ENCODE peak calls at places on chromosomes 3 and 15, in five cellular contexts. One of them, this sample, is unnamed.

GRCh38 chr15:32096867-32097266 is 66.6 kb downstream of the CHRNA7 start:
- DNase-seq in A549: no peak
- DNase-seq in GM12878: no peak
- DNase-seq in ovary: no peak
- DNase-seq in K562: no peak
- DNase-seq in this sample: no peak

GRCh38 chr3:29605845-29606244 is 325.0 kb downstream of the RBMS3 start:
- DNase-seq in A549: no peak
- DNase-seq in GM12878: no peak
- DNase-seq in ovary: no peak
- DNase-seq in K562: no peak
- DNase-seq in this sample: no peak

GRCh38 chr3:23446301-23446700 is 243.2 kb downstream of the UBE2E2 start:
- DNase-seq in A549: no peak
- DNase-seq in GM12878: no peak
- DNase-seq in ovary: no peak
- DNase-seq in K562: no peak
- DNase-seq in this sample: no peak

GRCh38 chr3:57006048-57006709 is 54.3 kb upstream of the SPATA12 start:
- DNase-seq in A549: no peak
- DNase-seq in GM12878: no peak
- DNase-seq in ovary: no peak
- DNase-seq in K562: no peak
- DNase-seq in this sample: no peak

GRCh38 chr3:42501681-42502428 is 588 bp upstream of the VIPR1 start:
- DNase-seq in A549: no peak
- DNase-seq in GM12878: no peak
- DNase-seq in ovary: no peak
- DNase-seq in K562: peak
- DNase-seq in this sample: peak

GRCh38 chr3:177598110-177598833 is 401.0 kb upstream of the TBL1XR1 start:
- DNase-seq in A549: no peak
- DNase-seq in GM12878: no peak
- DNase-seq in ovary: no peak
- DNase-seq in K562: no peak
- DNase-seq in this sample: no peak

GRCh38 chr3:53104762-53105161 is 25.5 kb downstream of the RFT1 start:
- DNase-seq in A549: no peak
- DNase-seq in GM12878: no peak
- DNase-seq in ovary: no peak
- DNase-seq in K562: no peak
- DNase-seq in this sample: no peak

GRCh38 chr3:126782554-126782953 is 78.5 kb downstream of the CHCHD6 start:
- DNase-seq in A549: peak
- DNase-seq in GM12878: no peak
- DNase-seq in ovary: no peak
- DNase-seq in K562: no peak
- DNase-seq in this sample: peak

GRCh38 chr3:70358978-70359580 is 46.6 kb upstream of the MDFIC2 start:
- DNase-seq in A549: peak
- DNase-seq in GM12878: no peak
- DNase-seq in ovary: no peak
- DNase-seq in K562: peak
- DNase-seq in this sample: no peak

GRCh38 chr3:18345015-18345367 is 80.1 kb downstream of the SATB1 start:
- DNase-seq in A549: no peak
- DNase-seq in GM12878: no peak
- DNase-seq in ovary: no peak
- DNase-seq in K562: no peak
- DNase-seq in this sample: no peak

GRCh38 chr3:185504636-185505035 is 5.8 kb upstream of the TMEM41A start:
- DNase-seq in A549: no peak
- DNase-seq in GM12878: no peak
- DNase-seq in ovary: no peak
- DNase-seq in K562: no peak
- DNase-seq in this sample: no peak

GRCh38 chr3:185503467-185503975 is 4.7 kb upstream of the TMEM41A start:
- DNase-seq in A549: no peak
- DNase-seq in GM12878: no peak
- DNase-seq in ovary: no peak
- DNase-seq in K562: peak
- DNase-seq in this sample: peak

GRCh38 chr3:185502987-185503386 is 4.2 kb upstream of the TMEM41A start:
- DNase-seq in A549: no peak
- DNase-seq in GM12878: no peak
- DNase-seq in ovary: no peak
- DNase-seq in K562: peak
- DNase-seq in this sample: no peak

DNA sequence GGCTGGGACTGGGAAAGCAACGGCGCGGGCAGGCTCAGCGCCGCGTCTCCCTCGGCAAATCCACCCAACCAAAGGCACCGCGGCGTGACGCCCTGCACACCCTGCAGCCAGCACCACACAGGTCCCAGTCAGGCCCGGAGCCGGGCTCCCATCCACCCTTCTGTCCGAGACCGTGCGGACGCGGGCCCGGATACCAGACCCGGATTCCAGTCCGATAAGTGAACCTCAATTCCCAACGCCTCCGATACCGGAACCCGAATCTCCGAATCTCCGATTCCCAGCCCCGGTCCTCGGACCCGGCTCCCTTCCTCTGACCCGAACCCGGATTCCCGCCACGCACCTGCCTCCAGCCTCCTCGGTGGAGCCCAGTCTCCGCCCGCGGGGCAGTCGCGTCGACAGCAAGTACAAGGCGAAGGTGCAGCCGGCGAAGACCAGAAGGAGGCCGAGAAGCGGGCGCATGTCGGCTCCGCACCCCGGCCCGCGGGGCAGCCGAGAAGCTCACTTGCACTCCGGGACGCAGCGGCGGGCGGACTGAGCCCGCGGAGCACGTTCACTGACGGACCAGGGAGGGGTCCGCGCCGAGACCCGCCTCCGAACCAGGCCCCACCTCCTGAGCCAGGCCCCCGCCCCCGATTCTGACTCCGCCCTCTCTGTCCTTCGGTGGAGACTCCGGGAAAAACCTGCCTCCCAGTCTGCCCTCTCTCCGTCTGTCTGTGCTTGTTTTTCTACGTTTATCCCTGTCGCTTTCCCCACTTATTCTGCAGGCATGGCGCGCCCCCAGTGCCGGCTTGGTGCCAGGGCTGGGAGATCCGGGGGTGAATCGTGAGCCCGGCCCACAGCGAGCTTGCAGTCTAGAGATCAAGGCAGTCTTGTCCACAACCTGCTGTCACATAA is at the start of gene TMEM41A:
- DNase-seq in A549: peak
- DNase-seq in GM12878: peak
- DNase-seq in ovary: peak
- DNase-seq in K562: peak
- DNase-seq in this sample: peak
- TF ChIP-seq CTCF in A549: peak
- TF ChIP-seq CTCF in GM12878: no peak
- TF ChIP-seq CTCF in ovary: no peak
- TF ChIP-seq CTCF in K562: no peak
- TF ChIP-seq CTCF in this sample: no peak

GRCh38 chr3:99706410-99706809 is 68.0 kb downstream of the COL8A1 start:
- DNase-seq in A549: no peak
- DNase-seq in GM12878: no peak
- DNase-seq in ovary: no peak
- DNase-seq in K562: no peak
- DNase-seq in this sample: peak
- TF ChIP-seq EP300 in A549: no peak
- TF ChIP-seq EP300 in GM12878: no peak
- TF ChIP-seq EP300 in ovary: no peak
- TF ChIP-seq EP300 in K562: no peak
- TF ChIP-seq EP300 in this sample: no peak

GRCh38 chr3:129120254-129121004 is 1.2 kb downstream of the RAB43 start:
- DNase-seq in A549: peak
- DNase-seq in GM12878: peak
- DNase-seq in ovary: peak
- DNase-seq in K562: peak
- DNase-seq in this sample: peak
- TF ChIP-seq CTCF in A549: no peak
- TF ChIP-seq CTCF in GM12878: peak
- TF ChIP-seq CTCF in ovary: peak
- TF ChIP-seq CTCF in K562: peak
- TF ChIP-seq CTCF in this sample: no peak

GRCh38 chr15:89334510-89335288 is at the start of gene POLG:
- DNase-seq in A549: peak
- DNase-seq in GM12878: peak
- DNase-seq in ovary: peak
- DNase-seq in K562: peak
- DNase-seq in this sample: peak
- TF ChIP-seq EP300 in A549: no peak
- TF ChIP-seq EP300 in GM12878: peak
- TF ChIP-seq EP300 in ovary: no peak
- TF ChIP-seq EP300 in K562: peak
- TF ChIP-seq EP300 in this sample: no peak

GRCh38 chr3:116939091-116939490 is 229.5 kb downstream of the TUSC7 start:
- DNase-seq in A549: no peak
- DNase-seq in GM12878: no peak
- DNase-seq in ovary: no peak
- DNase-seq in K562: no peak
- DNase-seq in this sample: peak
- TF ChIP-seq CTCF in A549: no peak
- TF ChIP-seq CTCF in GM12878: no peak
- TF ChIP-seq CTCF in ovary: no peak
- TF ChIP-seq CTCF in K562: no peak
- TF ChIP-seq CTCF in this sample: no peak